ENCODE peak calls at places on chromosomes 4 and X, in six cellular contexts. One of them, this sample, is unnamed.

GRCh38 chr4:145899886-145900466 is 38.6 kb downstream of the ZNF827 start:
- DNase-seq in stimulated activated CD8-positive, alpha-beta memory T cell treated with anti-CD3 and anti-CD28 coated beads, Interleukin-4, amount 100 ng/mL, for 24 hours: no peak
- DNase-seq in A549: no peak
- DNase-seq in endothelial cell: no peak
- DNase-seq in GM12865: no peak
- DNase-seq in cerebellar cortex: no peak
- DNase-seq in this sample: no peak

GRCh38 chrX:55264816-55265215 is at the start of gene PAGE3:
- DNase-seq in endothelial cell: no peak
- DNase-seq in GM12865: no peak
- DNase-seq in A549: no peak
- DNase-seq in stimulated activated CD8-positive, alpha-beta memory T cell treated with anti-CD3 and anti-CD28 coated beads, Interleukin-4, amount 100 ng/mL, for 24 hours: no peak
- DNase-seq in cerebellar cortex: no peak
- DNase-seq in this sample: no peak

GRCh38 chr4:4685810-4686209 is 144.0 kb upstream of the STX18 start:
- DNase-seq in A549: no peak
- DNase-seq in GM12865: no peak
- DNase-seq in stimulated activated CD8-positive, alpha-beta memory T cell treated with anti-CD3 and anti-CD28 coated beads, Interleukin-4, amount 100 ng/mL, for 24 hours: no peak
- DNase-seq in cerebellar cortex: no peak
- DNase-seq in endothelial cell: no peak
- DNase-seq in this sample: no peak

GRCh38 chr4:107902715-107903114 is 28.6 kb upstream of the CYP2U1 start:
- DNase-seq in cerebellar cortex: no peak
- DNase-seq in stimulated activated CD8-positive, alpha-beta memory T cell treated with anti-CD3 and anti-CD28 coated beads, Interleukin-4, amount 100 ng/mL, for 24 hours: no peak
- DNase-seq in endothelial cell: no peak
- DNase-seq in A549: no peak
- DNase-seq in GM12865: no peak
- DNase-seq in this sample: no peak

GRCh38 chr4:40953253-40954118 is 203.7 kb downstream of the NSUN7 start:
- DNase-seq in GM12865: no peak
- DNase-seq in endothelial cell: no peak
- DNase-seq in stimulated activated CD8-positive, alpha-beta memory T cell treated with anti-CD3 and anti-CD28 coated beads, Interleukin-4, amount 100 ng/mL, for 24 hours: no peak
- DNase-seq in cerebellar cortex: peak
- DNase-seq in A549: no peak
- DNase-seq in this sample: no peak

GRCh38 chr4:69735119-69735518 is 25.3 kb downstream of the SULT1B1 start:
- DNase-seq in A549: no peak
- DNase-seq in cerebellar cortex: no peak
- DNase-seq in endothelial cell: no peak
- DNase-seq in GM12865: no peak
- DNase-seq in stimulated activated CD8-positive, alpha-beta memory T cell treated with anti-CD3 and anti-CD28 coated beads, Interleukin-4, amount 100 ng/mL, for 24 hours: no peak
- DNase-seq in this sample: no peak

GRCh38 chr4:125283702-125284279 is 31.0 kb upstream of the FAT4 start:
- DNase-seq in endothelial cell: no peak
- DNase-seq in cerebellar cortex: peak
- DNase-seq in GM12865: peak
- DNase-seq in A549: no peak
- DNase-seq in stimulated activated CD8-positive, alpha-beta memory T cell treated with anti-CD3 and anti-CD28 coated beads, Interleukin-4, amount 100 ng/mL, for 24 hours: no peak
- DNase-seq in this sample: peak

GRCh38 chr4:188714488-188714887 is 575.2 kb downstream of the TRIML1 start:
- DNase-seq in GM12865: no peak
- DNase-seq in cerebellar cortex: no peak
- DNase-seq in endothelial cell: no peak
- DNase-seq in stimulated activated CD8-positive, alpha-beta memory T cell treated with anti-CD3 and anti-CD28 coated beads, Interleukin-4, amount 100 ng/mL, for 24 hours: no peak
- DNase-seq in A549: no peak
- DNase-seq in this sample: no peak

GRCh38 chr4:8538703-8539567 is 41.3 kb upstream of the GPR78 start:
- DNase-seq in A549: peak
- DNase-seq in endothelial cell: no peak
- DNase-seq in cerebellar cortex: no peak
- DNase-seq in stimulated activated CD8-positive, alpha-beta memory T cell treated with anti-CD3 and anti-CD28 coated beads, Interleukin-4, amount 100 ng/mL, for 24 hours: no peak
- DNase-seq in GM12865: no peak
- DNase-seq in this sample: peak

GRCh38 chr4:22551550-22551949 is 35.7 kb upstream of the ADGRA3 start:
- DNase-seq in GM12865: no peak
- DNase-seq in A549: no peak
- DNase-seq in endothelial cell: no peak
- DNase-seq in cerebellar cortex: no peak
- DNase-seq in stimulated activated CD8-positive, alpha-beta memory T cell treated with anti-CD3 and anti-CD28 coated beads, Interleukin-4, amount 100 ng/mL, for 24 hours: no peak
- DNase-seq in this sample: no peak

GRCh38 chr4:95572304-95572991 is 23.7 kb upstream of the UNC5C start:
- DNase-seq in stimulated activated CD8-positive, alpha-beta memory T cell treated with anti-CD3 and anti-CD28 coated beads, Interleukin-4, amount 100 ng/mL, for 24 hours: no peak
- DNase-seq in endothelial cell: peak
- DNase-seq in A549: no peak
- DNase-seq in cerebellar cortex: no peak
- DNase-seq in GM12865: no peak
- DNase-seq in this sample: no peak

GRCh38 chr4:181564616-181565015 is 678.6 kb upstream of the TENM3 start:
- DNase-seq in endothelial cell: no peak
- DNase-seq in cerebellar cortex: no peak
- DNase-seq in A549: no peak
- DNase-seq in GM12865: no peak
- DNase-seq in stimulated activated CD8-positive, alpha-beta memory T cell treated with anti-CD3 and anti-CD28 coated beads, Interleukin-4, amount 100 ng/mL, for 24 hours: no peak
- DNase-seq in this sample: no peak

GRCh38 chrX:149871940-149872339 is 9.0 kb upstream of the MAGEA8 start:
- DNase-seq in cerebellar cortex: peak
- DNase-seq in GM12865: peak
- DNase-seq in endothelial cell: peak
- DNase-seq in stimulated activated CD8-positive, alpha-beta memory T cell treated with anti-CD3 and anti-CD28 coated beads, Interleukin-4, amount 100 ng/mL, for 24 hours: peak
- DNase-seq in A549: no peak
- DNase-seq in this sample: peak

GRCh38 chrX:71871367-71871766 is 39.3 kb upstream of the NHSL2 start:
- DNase-seq in cerebellar cortex: peak
- DNase-seq in A549: no peak
- DNase-seq in endothelial cell: no peak
- DNase-seq in GM12865: no peak
- DNase-seq in stimulated activated CD8-positive, alpha-beta memory T cell treated with anti-CD3 and anti-CD28 coated beads, Interleukin-4, amount 100 ng/mL, for 24 hours: no peak
- DNase-seq in this sample: no peak

GRCh38 chrX:7444967-7445366 is 297.0 kb upstream of the PUDP start:
- DNase-seq in endothelial cell: no peak
- DNase-seq in cerebellar cortex: no peak
- DNase-seq in stimulated activated CD8-positive, alpha-beta memory T cell treated with anti-CD3 and anti-CD28 coated beads, Interleukin-4, amount 100 ng/mL, for 24 hours: no peak
- DNase-seq in A549: no peak
- DNase-seq in GM12865: peak
- DNase-seq in this sample: no peak

GRCh38 chr4:21954406-21954805 is 5.8 kb upstream of the KCNIP4 start:
- DNase-seq in GM12865: no peak
- DNase-seq in A549: no peak
- DNase-seq in cerebellar cortex: no peak
- DNase-seq in endothelial cell: no peak
- DNase-seq in stimulated activated CD8-positive, alpha-beta memory T cell treated with anti-CD3 and anti-CD28 coated beads, Interleukin-4, amount 100 ng/mL, for 24 hours: no peak
- DNase-seq in this sample: no peak

GRCh38 chrX:16867947-16868346 is 2.2 kb downstream of the RBBP7 start:
- DNase-seq in stimulated activated CD8-positive, alpha-beta memory T cell treated with anti-CD3 and anti-CD28 coated beads, Interleukin-4, amount 100 ng/mL, for 24 hours: no peak
- DNase-seq in endothelial cell: no peak
- DNase-seq in GM12865: no peak
- DNase-seq in cerebellar cortex: no peak
- DNase-seq in A549: no peak
- DNase-seq in this sample: no peak

GRCh38 chr4:33878710-33879109 is 2365.6 kb downstream of the ARAP2 start:
- DNase-seq in stimulated activated CD8-positive, alpha-beta memory T cell treated with anti-CD3 and anti-CD28 coated beads, Interleukin-4, amount 100 ng/mL, for 24 hours: no peak
- DNase-seq in GM12865: no peak
- DNase-seq in endothelial cell: no peak
- DNase-seq in A549: no peak
- DNase-seq in cerebellar cortex: no peak
- DNase-seq in this sample: no peak

GRCh38 chr4:81599646-81600231 is 128.0 kb upstream of the RASGEF1B start:
- DNase-seq in GM12865: no peak
- DNase-seq in cerebellar cortex: no peak
- DNase-seq in endothelial cell: no peak
- DNase-seq in stimulated activated CD8-positive, alpha-beta memory T cell treated with anti-CD3 and anti-CD28 coated beads, Interleukin-4, amount 100 ng/mL, for 24 hours: no peak
- DNase-seq in A549: no peak
- DNase-seq in this sample: no peak

GRCh38 chrX:42585842-42586621 is 191.9 kb downstream of the PPP1R2C start:
- DNase-seq in A549: no peak
- DNase-seq in stimulated activated CD8-positive, alpha-beta memory T cell treated with anti-CD3 and anti-CD28 coated beads, Interleukin-4, amount 100 ng/mL, for 24 hours: no peak
- DNase-seq in cerebellar cortex: no peak
- DNase-seq in endothelial cell: no peak
- DNase-seq in GM12865: peak
- DNase-seq in this sample: no peak

GRCh38 chrX:102651968-102652744 is 873 bp downstream of the GPRASP1 start:
- DNase-seq in endothelial cell: peak
- DNase-seq in stimulated activated CD8-positive, alpha-beta memory T cell treated with anti-CD3 and anti-CD28 coated beads, Interleukin-4, amount 100 ng/mL, for 24 hours: no peak
- DNase-seq in GM12865: no peak
- DNase-seq in cerebellar cortex: peak
- DNase-seq in A549: peak
- DNase-seq in this sample: no peak